ENCODE peak calls at places on chromosomes 3 and 15, in ten cellular contexts. X, E, M, O, K, A, U, T, C and W are unnamed samples.

GRCh38 chr3:49647741-49648140 is 26.4 kb upstream of the APEH start:
- DNase-seq in X (no peak), E (peak), M (peak), O (no peak), K (no peak), A (no peak), U (no peak), T (peak), C (no peak), W (no peak)

GRCh38 chr3:114558271-114558670 is 264.4 kb downstream of the TIGIT start:
- DNase-seq in X (no peak), E (no peak), M (no peak), O (peak), K (no peak), A (no peak), U (no peak), T (no peak), C (no peak), W (no peak)

GRCh38 chr3:172546628-172547214 is 23.5 kb upstream of the TNFSF10 start:
- DNase-seq in X (no peak), E (no peak), M (no peak), O (no peak), K (no peak), A (no peak), U (no peak), T (no peak), C (no peak), W (no peak)

GRCh38 chr3:192336286-192336685 is 391.1 kb downstream of the FGF12 start:
- DNase-seq in X (no peak), E (no peak), M (no peak), O (no peak), K (no peak), A (no peak), U (no peak), T (no peak), C (no peak), W (no peak)

GRCh38 chr15:77633134-77633912 is 611 bp upstream of the LINGO1 start:
- DNase-seq in X (peak), E (peak), M (peak), O (peak), K (peak), A (peak), U (peak), T (peak), C (peak), W (peak)

GRCh38 chr3:188348445-188349244 is 194.7 kb downstream of the LPP start:
- DNase-seq in X (no peak), E (peak), M (peak), O (peak), K (peak), A (no peak), U (peak), T (peak), C (no peak), W (no peak)

GRCh38 chr3:186361246-186361611 is 805 bp downstream of the DGKG start:
- DNase-seq in X (no peak), E (no peak), M (no peak), O (no peak), K (no peak), A (no peak), U (no peak), T (no peak), C (no peak), W (no peak)

GRCh38 chr15:45747426-45747825 is 112.6 kb downstream of the SQOR start:
- DNase-seq in X (no peak), E (no peak), M (no peak), O (no peak), K (no peak), A (no peak), U (no peak), T (no peak), C (no peak), W (no peak)

GRCh38 chr3:187551419-187551818 is 118.8 kb downstream of the SST start:
- DNase-seq in X (no peak), E (no peak), M (no peak), O (no peak), K (no peak), A (no peak), U (peak), T (no peak), C (no peak), W (no peak)

GRCh38 chr15:63166219-63166618 is 8.9 kb upstream of the RPS27L start:
- DNase-seq in X (no peak), E (no peak), M (no peak), O (no peak), K (no peak), A (no peak), U (no peak), T (no peak), C (no peak), W (no peak)

GRCh38 chr15:76234337-76234889 is 76.9 kb downstream of the ETFA start:
- DNase-seq in X (no peak), E (no peak), M (no peak), O (no peak), K (no peak), A (no peak), U (no peak), T (no peak), C (peak), W (no peak)

GRCh38 chr3:69462022-69462825 is 76.3 kb upstream of the FRMD4B start:
- DNase-seq in X (no peak), E (no peak), M (no peak), O (no peak), K (no peak), A (no peak), U (no peak), T (no peak), C (no peak), W (no peak)

GRCh38 chr3:44206301-44206700 is 35.4 kb upstream of the TOPAZ1 start:
- DNase-seq in X (no peak), E (no peak), M (peak), O (no peak), K (no peak), A (no peak), U (no peak), T (no peak), C (no peak), W (no peak)

GRCh38 chr3:61608072-61608471 is 46.7 kb downstream of the PTPRG start:
- DNase-seq in X (no peak), E (no peak), M (no peak), O (no peak), K (no peak), A (no peak), U (no peak), T (no peak), C (no peak), W (no peak)

GRCh38 chr3:25903371-25903770 is 113.5 kb downstream of the OXSM start:
- DNase-seq in X (no peak), E (no peak), M (no peak), O (no peak), K (no peak), A (no peak), U (no peak), T (no peak), C (peak), W (no peak)

GRCh38 chr15:68612533-68612932 is 33.7 kb downstream of the CORO2B start:
- DNase-seq in X (no peak), E (no peak), M (no peak), O (no peak), K (no peak), A (no peak), U (no peak), T (no peak), C (no peak), W (no peak)

GRCh38 chr3:151445283-151446001 is 15.4 kb downstream of the IGSF10 start:
- DNase-seq in X (no peak), E (no peak), M (no peak), O (peak), K (no peak), A (no peak), U (peak), T (no peak), C (no peak), W (no peak)

GRCh38 chr15:62895139-62895866 is 147.2 kb upstream of the TPM1 start:
- DNase-seq in X (no peak), E (peak), M (no peak), O (peak), K (no peak), A (no peak), U (no peak), T (no peak), C (no peak), W (no peak)

GRCh38 chr3:102053375-102053989 is 204.2 kb downstream of the NFKBIZ start:
- DNase-seq in X (no peak), E (no peak), M (no peak), O (peak), K (no peak), A (no peak), U (no peak), T (no peak), C (no peak), W (no peak)

GRCh38 chr3:71581981-71582611 is 1.4 kb downstream of the FOXP1 start:
- DNase-seq in X (peak), E (peak), M (peak), O (peak), K (no peak), A (peak), U (no peak), T (peak), C (peak), W (peak)
- TF ChIP-seq CTCF in X (no peak), E (no peak), M (no peak), O (no peak), K (no peak), A (no peak), U (no peak), T (no peak), C (no peak), W (no peak)

DNA sequence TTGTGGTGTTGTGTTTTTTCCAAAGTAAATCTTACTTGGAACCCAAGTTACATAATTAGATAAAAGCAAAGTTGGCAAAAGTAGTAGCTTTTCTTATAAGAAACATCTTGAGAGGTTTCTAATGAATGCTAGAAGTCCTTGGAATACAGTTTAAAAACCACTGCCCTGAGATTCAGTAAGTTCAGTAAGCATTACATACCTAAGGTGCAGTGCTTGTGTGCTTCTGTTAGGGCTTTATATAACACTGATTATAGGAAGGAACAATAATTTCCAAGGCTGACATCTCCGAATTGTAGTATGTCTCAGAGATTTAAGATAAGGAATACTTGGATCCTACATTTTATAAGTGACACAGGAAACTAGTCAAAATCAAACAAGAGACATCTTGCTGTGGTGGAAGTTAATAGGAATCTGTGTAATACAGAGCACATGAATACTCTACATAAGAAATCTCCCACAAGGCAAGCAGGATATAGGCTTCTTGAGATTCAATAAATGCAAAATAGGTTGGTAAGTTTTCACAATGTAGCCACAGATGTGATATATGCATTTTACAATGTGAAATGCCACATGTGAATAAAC is 268.2 kb downstream of the LSAMP start:
- DNase-seq in X (no peak), E (no peak), M (no peak), O (no peak), K (no peak), A (no peak), U (no peak), T (no peak), C (no peak), W (no peak)
- TF ChIP-seq CTCF in X (no peak), E (no peak), M (no peak), O (no peak), K (no peak), A (no peak), U (no peak), T (no peak), C (no peak), W (no peak)

GRCh38 chr3:189789432-189789831 is 158.2 kb downstream of the TP63 start:
- DNase-seq in X (no peak), E (no peak), M (no peak), O (no peak), K (no peak), A (no peak), U (no peak), T (no peak), C (no peak), W (no peak)

GRCh38 chr3:189787191-189787590 is 156.0 kb downstream of the TP63 start:
- DNase-seq in X (no peak), E (no peak), M (no peak), O (no peak), K (no peak), A (no peak), U (no peak), T (no peak), C (no peak), W (no peak)

GRCh38 chr3:189790658-189791057 is 159.5 kb downstream of the TP63 start:
- DNase-seq in X (no peak), E (no peak), M (peak), O (no peak), K (no peak), A (no peak), U (no peak), T (no peak), C (no peak), W (no peak)

GRCh38 chr3:189787622-189788021 is 156.4 kb downstream of the TP63 start:
- DNase-seq in X (no peak), E (no peak), M (no peak), O (peak), K (no peak), A (no peak), U (no peak), T (no peak), C (no peak), W (no peak)

GRCh38 chr3:189786479-189787064 is 155.4 kb downstream of the TP63 start:
- DNase-seq in X (no peak), E (no peak), M (no peak), O (no peak), K (no peak), A (no peak), U (no peak), T (no peak), C (no peak), W (no peak)
- TF ChIP-seq CTCF in X (no peak), E (no peak), M (no peak), O (no peak), K (no peak), A (peak), U (no peak), T (no peak), C (no peak), W (no peak)

GRCh38 chr15:79340315-79340602 is 29.3 kb downstream of the TMED3 start:
- DNase-seq in X (no peak), E (no peak), M (no peak), O (no peak), K (no peak), A (no peak), U (no peak), T (no peak), C (no peak), W (no peak)
- TF ChIP-seq CTCF in X (no peak), E (no peak), M (no peak), O (no peak), K (no peak), A (no peak), U (no peak), T (no peak), C (no peak), W (peak)

GRCh38 chr15:65044724-65045481 is at the start of gene SLC51B:
- DNase-seq in X (no peak), E (peak), M (peak), O (no peak), K (no peak), A (no peak), U (no peak), T (peak), C (peak), W (no peak)
- TF ChIP-seq CTCF in X (no peak), E (no peak), M (no peak), O (no peak), K (no peak), A (no peak), U (no peak), T (no peak), C (no peak), W (no peak)

DNA sequence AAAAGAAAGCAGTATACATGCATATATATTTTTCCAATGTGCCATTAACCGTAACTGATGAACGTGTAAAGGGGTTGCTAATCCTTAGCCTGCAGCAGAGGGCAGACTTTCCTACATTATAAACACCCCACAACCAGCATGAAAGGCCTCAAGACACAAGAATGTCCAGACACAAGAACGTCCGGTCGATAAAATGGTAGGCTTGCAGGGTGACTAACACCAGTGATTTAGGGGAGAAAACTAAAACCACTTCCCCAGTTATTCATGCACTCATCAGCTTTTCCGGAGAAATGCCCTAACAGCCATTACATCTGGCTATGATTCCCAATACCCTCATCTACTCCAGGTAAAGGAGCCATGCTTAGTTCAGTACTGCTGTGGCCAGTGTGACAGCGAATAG is 57.4 kb downstream of the LRTM1 start:
- DNase-seq in X (no peak), E (peak), M (peak), O (peak), K (no peak), A (peak), U (peak), T (no peak), C (peak), W (no peak)
- TF ChIP-seq CTCF in X (peak), E (peak), M (peak), O (peak), K (no peak), A (peak), U (peak), T (peak), C (peak), W (no peak)

GRCh38 chr3:126752303-126753190 is 48.5 kb downstream of the CHCHD6 start:
- DNase-seq in X (peak), E (peak), M (peak), O (peak), K (peak), A (peak), U (peak), T (peak), C (peak), W (peak)

GRCh38 chr3:126758882-126759281 is 54.8 kb downstream of the CHCHD6 start:
- DNase-seq in X (no peak), E (no peak), M (no peak), O (no peak), K (no peak), A (no peak), U (no peak), T (no peak), C (no peak), W (no peak)

GRCh38 chr3:126753191-126754160 is 49.4 kb downstream of the CHCHD6 start:
- DNase-seq in X (no peak), E (no peak), M (peak), O (no peak), K (no peak), A (no peak), U (peak), T (no peak), C (no peak), W (no peak)

GRCh38 chr3:126758019-126758418 is 54.0 kb downstream of the CHCHD6 start:
- DNase-seq in X (no peak), E (no peak), M (no peak), O (no peak), K (no peak), A (no peak), U (no peak), T (no peak), C (no peak), W (no peak)

DNA sequence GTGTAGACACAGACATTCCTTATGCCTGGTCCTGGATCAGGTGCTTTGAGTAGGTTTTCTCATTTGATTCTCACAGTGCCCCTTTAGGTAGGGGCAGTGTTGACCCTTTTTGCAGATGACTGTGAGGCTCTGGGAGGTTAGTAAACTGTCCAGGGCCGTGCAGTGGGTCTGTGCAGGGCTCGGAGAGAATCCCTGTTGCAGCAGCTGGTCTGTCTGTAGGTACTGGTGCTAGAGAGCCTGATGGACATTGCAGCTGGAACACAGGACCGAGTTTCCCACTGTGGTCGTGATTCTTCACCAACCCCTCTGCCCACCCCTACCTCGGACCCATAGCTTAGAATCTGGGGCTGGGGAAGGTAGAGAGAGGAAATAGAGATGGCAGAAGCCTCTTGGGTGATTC is 51.8 kb downstream of the CHCHD6 start:
- DNase-seq in X (no peak), E (no peak), M (no peak), O (no peak), K (no peak), A (no peak), U (no peak), T (no peak), C (no peak), W (no peak)
- TF ChIP-seq CTCF in X (no peak), E (no peak), M (no peak), O (no peak), K (no peak), A (no peak), U (no peak), T (no peak), C (no peak), W (no peak)

GRCh38 chr15:101068961-101069734 is 150.0 kb downstream of the LRRK1 start:
- DNase-seq in X (no peak), E (no peak), M (peak), O (no peak), K (no peak), A (peak), U (no peak), T (no peak), C (no peak), W (no peak)
- TF ChIP-seq CTCF in X (no peak), E (no peak), M (peak), O (no peak), K (no peak), A (peak), U (peak), T (no peak), C (peak), W (no peak)